ENCODE peak calls at places on chromosomes 5 and 9, in ten cellular contexts. Q is sigmoid colon; Z is IMR-90; I is HepG2; C is astrocyte of the cerebellum; R is cardiac fibroblast; M is kidney epithelial cell; O is brain microvascular endothelial cell; Y is epithelial cell of proximal tubule; U is CD8-positive, alpha-beta T cell. H is an unnamed sample.

GRCh38 chr5:124735169-124735858 is 11.1 kb downstream of the ZNF608 start:
- DNase-seq in Z (no peak), Q (no peak), U (no peak), C (no peak), Y (no peak), O (no peak), I (no peak), M (no peak), R (peak; percentile 55), H (peak; percentile 76)

GRCh38 chr5:10849278-10849677 is 88.2 kb upstream of the DAP start:
- DNase-seq in Z (peak; percentile 76), I (no peak), M (no peak), U (no peak), C (no peak), O (peak; percentile 58), R (no peak), Q (no peak), Y (no peak), H (peak; percentile 51)

GRCh38 chr5:136080483-136081180 is 51.8 kb downstream of the TGFBI start:
- DNase-seq in I (no peak), Q (peak; percentile 94), R (peak; percentile 96), Z (peak; percentile 94), M (peak; percentile 84), Y (peak; percentile 61), C (peak; percentile 86), U (peak; percentile 12), O (peak; percentile 97), H (peak; percentile 92)

GRCh38 chr5:120779674-120780073 is 315.6 kb downstream of the PRR16 start:
- DNase-seq in Y (no peak), Z (peak; percentile 45), U (no peak), O (no peak), M (no peak), C (no peak), Q (no peak), I (no peak), R (peak; percentile 26), H (no peak)

GRCh38 chr5:140239461-140239860 is 63.4 kb downstream of the PFDN1 start:
- DNase-seq in Y (no peak), O (no peak), U (no peak), Q (no peak), M (no peak), R (no peak), Z (no peak), C (no peak), I (no peak), H (no peak)

GRCh38 chr5:36529142-36529541 is 77.3 kb upstream of the SLC1A3 start:
- DNase-seq in O (no peak), C (no peak), R (no peak), Q (no peak), U (no peak), M (no peak), Y (no peak), Z (no peak), I (no peak), H (no peak)

GRCh38 chr9:34771023-34771422 is 61.1 kb upstream of the CCL21 start:
- DNase-seq in M (no peak), Y (no peak), R (peak; percentile 5), Z (no peak), C (no peak), U (no peak), Q (no peak), O (no peak), I (no peak), H (peak; percentile 4)

GRCh38 chr5:11385901-11386293 is 518.3 kb downstream of the CTNND2 start:
- DNase-seq in Y (no peak), I (no peak), C (no peak), O (no peak), Z (no peak), Q (no peak), R (no peak), M (no peak), U (no peak), H (no peak)

GRCh38 chr5:151249280-151249679 is 3.7 kb upstream of the GM2A start:
- DNase-seq in O (no peak), I (no peak), Q (no peak), Y (no peak), Z (no peak), C (no peak), R (no peak), M (no peak), U (no peak), H (no peak)

GRCh38 chr5:151252762-151253603 is at the start of gene GM2A:
- DNase-seq in Y (peak; percentile 90), R (peak; percentile 100), I (peak; percentile 99), O (peak; percentile 99), Z (peak; percentile 99), C (peak; percentile 99), M (peak; percentile 97), U (peak; percentile 96), Q (peak; percentile 100), H (peak; percentile 100)

GRCh38 chr5:151250346-151251000 is 2.5 kb upstream of the GM2A start:
- DNase-seq in O (no peak), M (no peak), Q (no peak), C (no peak), I (peak; percentile 43), Z (no peak), U (no peak), R (no peak), Y (no peak), H (no peak)

GRCh38 chr5:151251621-151252020 is 1.4 kb upstream of the GM2A start:
- DNase-seq in M (no peak), Z (no peak), O (no peak), I (no peak), U (no peak), Y (no peak), C (no peak), R (no peak), Q (no peak), H (no peak)

DNA sequence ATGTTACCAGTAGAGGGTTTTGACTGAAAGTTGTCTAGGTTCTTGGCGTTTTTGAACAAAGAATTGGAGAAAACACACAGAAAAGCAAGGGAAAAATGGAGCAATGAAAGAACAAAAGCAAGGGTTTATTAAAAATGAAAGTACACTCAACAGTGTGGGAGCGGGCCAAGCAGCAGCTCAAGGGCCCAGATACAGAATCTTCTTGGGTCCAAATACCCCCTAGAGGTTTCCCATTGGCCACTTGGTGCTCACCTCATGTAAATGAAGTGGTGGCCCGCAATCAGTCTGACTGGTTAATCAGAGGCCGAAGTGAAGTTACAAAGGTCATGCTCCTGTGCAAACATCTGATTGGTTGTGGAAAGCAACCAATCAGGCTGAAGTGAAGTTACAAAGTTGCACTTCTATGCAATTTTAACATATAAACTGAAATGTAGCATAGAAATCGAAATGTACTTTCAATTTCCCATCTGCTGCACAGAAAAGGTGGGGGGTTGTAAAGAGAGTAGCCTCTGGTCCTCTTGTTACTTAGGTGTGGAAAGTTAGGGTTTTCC is 1.9 kb upstream of the GM2A start:
- DNase-seq in Z (no peak), I (peak; percentile 93), Q (no peak), C (no peak), O (no peak), R (no peak), U (no peak), M (no peak), Y (no peak), H (no peak)
- H3K4me3 ChIP-seq in Z (no peak overlapping the region), I (peak overlapping the region; percentile 53), Q (no peak overlapping the region), C (no peak overlapping the region), O (no peak overlapping the region), R (no peak overlapping the region), U (no peak overlapping the region), M (no peak overlapping the region), Y (no peak overlapping the region), H (no peak overlapping the region)

GRCh38 chr5:115884704-115885103 is 43.0 kb downstream of the AP3S1 start:
- DNase-seq in O (no peak), I (no peak), Q (no peak), U (no peak), Z (no peak), M (no peak), Y (no peak), R (no peak), C (no peak), H (no peak)

DNA sequence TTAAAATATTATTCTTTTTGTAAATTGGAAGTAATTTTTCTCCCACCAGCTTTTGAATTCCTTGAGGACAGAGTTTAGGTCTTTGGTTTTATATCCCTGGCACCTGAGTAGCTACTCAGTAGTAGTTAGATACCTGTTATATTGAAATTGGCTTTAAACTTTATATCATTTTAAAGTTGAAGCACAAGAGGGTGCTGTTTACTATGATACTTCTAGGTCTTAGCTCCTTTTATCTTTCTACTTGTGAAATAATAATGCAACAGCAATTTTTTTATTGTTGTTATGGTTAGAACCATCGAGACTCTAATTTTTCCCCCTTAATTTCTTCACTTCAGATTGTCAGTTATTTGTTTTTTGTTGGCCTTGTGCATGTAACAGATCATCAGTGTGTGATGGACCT is 46.3 kb downstream of the AP3S1 start:
- DNase-seq in O (no peak), Z (peak; percentile 54), R (peak; percentile 70), I (no peak), C (peak; percentile 16), Q (no peak), U (no peak), M (no peak), Y (no peak), H (peak; percentile 43)
- TF ChIP-seq CTCF in O (no peak), Z (peak; percentile 54), R (peak; percentile 11), I (no peak), C (no peak), Q (no peak), U (no peak), M (peak; percentile 8), Y (peak; percentile 43), H (peak; percentile 27)

DNA sequence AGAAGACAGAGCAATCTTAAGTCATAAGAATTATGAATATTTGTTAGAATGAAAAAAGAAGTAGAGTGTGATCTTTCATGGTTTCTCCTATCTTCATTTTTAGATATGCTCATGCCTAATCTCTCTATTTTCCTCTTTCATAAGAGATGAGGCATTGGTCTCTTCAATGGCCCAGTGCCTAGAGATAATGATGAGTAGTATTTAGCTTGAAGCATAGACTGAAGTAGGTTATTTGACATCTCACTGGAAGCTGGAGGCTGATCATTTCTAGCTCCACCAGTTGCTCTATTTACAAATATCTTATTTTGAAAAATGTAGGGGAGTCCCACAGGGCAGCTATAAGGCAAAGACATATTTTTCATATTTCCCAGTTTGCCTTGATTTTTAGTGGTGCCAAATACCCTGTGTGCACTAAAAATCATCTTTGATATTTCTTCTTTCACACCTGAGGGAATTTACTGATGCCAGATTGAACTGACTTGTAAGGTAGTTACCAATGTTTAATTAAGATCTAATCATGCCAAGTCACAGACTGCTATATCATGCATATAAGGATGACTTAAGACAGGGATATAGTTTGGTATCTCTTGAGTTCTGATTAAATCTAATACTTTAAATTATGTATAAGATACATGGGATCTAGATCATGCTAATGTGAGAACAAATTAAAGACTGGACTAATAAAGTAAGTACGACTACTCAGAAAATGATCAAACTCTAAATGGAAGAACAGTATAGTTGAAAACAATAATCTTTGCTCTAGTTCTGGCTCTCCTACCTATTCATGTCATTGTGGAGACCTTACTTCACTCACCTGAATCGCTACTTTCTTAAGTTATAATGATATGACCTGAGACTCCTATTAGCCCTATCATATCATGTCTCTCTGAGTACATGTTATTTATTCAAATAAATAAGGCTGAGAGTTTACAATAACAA is 108.2 kb upstream of the IFNE start:
- DNase-seq in Z (peak; percentile 48), Q (no peak), M (no peak), Y (no peak), R (no peak), C (no peak), I (no peak), U (no peak), O (no peak), H (no peak)
- H3K4me3 ChIP-seq in Z (no peak overlapping the region), Q (no peak overlapping the region), M (peak overlapping the region; percentile 1), Y (peak overlapping the region; percentile 56), R (no peak overlapping the region), C (peak overlapping the region; percentile 16), I (no peak overlapping the region), U (no peak overlapping the region), O (no peak overlapping the region), H (no peak overlapping the region)

DNA sequence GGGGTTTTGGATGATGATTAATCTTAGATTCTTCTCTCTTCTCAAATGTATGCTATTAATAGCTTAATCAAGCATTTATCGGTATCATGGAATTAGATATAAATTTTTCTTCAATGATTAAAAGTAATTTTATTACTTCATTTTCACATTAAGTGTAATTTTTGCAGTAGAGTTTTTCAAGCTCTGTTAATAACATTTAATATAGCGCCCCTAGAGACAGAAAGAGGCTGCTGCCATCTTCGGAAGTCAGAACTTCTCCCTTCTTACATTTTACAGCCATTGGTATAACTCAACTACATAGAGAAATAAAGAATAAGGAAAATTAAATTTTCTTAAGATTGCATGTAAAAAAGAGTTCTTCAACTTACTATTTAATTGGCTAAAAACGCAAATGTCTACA is 540.3 kb downstream of the GABRG2 start:
- DNase-seq in C (no peak), U (no peak), R (no peak), M (no peak), Y (no peak), Z (no peak), I (no peak), O (no peak), Q (no peak), H (no peak)
- TF ChIP-seq CTCF in C (no peak), U (no peak), R (no peak), M (peak; percentile 22), Y (peak; percentile 47), Z (no peak), I (no peak), O (no peak), Q (no peak), H (no peak)